ENCODE peak calls at places on chromosomes 12 and 14, in nine cellular contexts. Z is cardiac fibroblast; R is NCI-H774; Y is SK-MEL-5; N is ureter; V is Daoy; B is upper lobe of right lung; I is activated CD8-positive, alpha-beta memory T cell treated with anti-CD3 and anti-CD28 coated beads for 1 hour; F is activated naive CD8-positive, alpha-beta T cell treated with anti-CD3 and anti-CD28 coated beads, Interleukin-2, amount 10 ng/mL, durations not matched to agents 7 days and 5 days. A is an unnamed sample.

GRCh38 chr14:56862843-56863242 is 52.6 kb upstream of the OTX2 start:
- DNase-seq in Z (no peak), R (no peak), Y (no peak), N (no peak), V (no peak), B (no peak), I (no peak), F (no peak), A (no peak)

GRCh38 chr12:6201199-6201608 is 1.0 kb downstream of the CD9 start:
- DNase-seq in Z (no peak), R (no peak), Y (peak), N (peak), V (no peak), B (peak), I (no peak), F (no peak), A (peak)

GRCh38 chr12:115223322-115223721 is 539.3 kb upstream of the TBX3 start:
- DNase-seq in Z (peak), R (no peak), Y (no peak), N (peak), V (peak), B (no peak), I (no peak), F (no peak), A (no peak)

GRCh38 chr12:94545937-94546771 is 86.5 kb upstream of the CEP83 start:
- DNase-seq in Z (peak), R (peak), Y (peak), N (no peak), V (peak), B (no peak), I (no peak), F (no peak), A (peak)

GRCh38 chr12:45186762-45187161 is 29.1 kb upstream of the ANO6 start:
- DNase-seq in Z (no peak), R (no peak), Y (no peak), N (no peak), V (no peak), B (no peak), I (no peak), F (no peak), A (no peak)

GRCh38 chr12:54229624-54230212 is 40.9 kb upstream of the SMUG1 start:
- DNase-seq in Z (peak), R (no peak), Y (no peak), N (peak), V (peak), B (no peak), I (no peak), F (no peak), A (no peak)

GRCh38 chr12:98893126-98893525 is 248.0 kb downstream of the APAF1 start:
- DNase-seq in Z (no peak), R (no peak), Y (peak), N (no peak), V (peak), B (no peak), I (no peak), F (no peak), A (no peak)

GRCh38 chr14:99571303-99571986 is 32.6 kb downstream of the CCDC85C start:
- DNase-seq in Z (no peak), R (peak), Y (no peak), N (no peak), V (peak), B (no peak), I (no peak), F (no peak), A (peak)

GRCh38 chr14:78448483-78449094 is 278.4 kb downstream of the NRXN3 start:
- DNase-seq in Z (peak), R (peak), Y (peak), N (peak), V (peak), B (no peak), I (no peak), F (peak), A (peak)

GRCh38 chr12:102811125-102811737 is 105.8 kb downstream of the PAH start:
- DNase-seq in Z (peak), R (peak), Y (peak), N (no peak), V (peak), B (no peak), I (no peak), F (no peak), A (no peak)

GRCh38 chr14:105974902-105975301 is 448.5 kb downstream of the TMEM121 start:
- DNase-seq in Z (no peak), R (no peak), Y (peak), N (no peak), V (peak), B (no peak), I (peak), F (peak), A (no peak)

GRCh38 chr12:5260591-5261086 is 171.3 kb upstream of the NTF3 start:
- DNase-seq in Z (no peak), R (no peak), Y (no peak), N (no peak), V (no peak), B (no peak), I (no peak), F (no peak), A (no peak)

GRCh38 chr12:124150176-124150575 is 144.7 kb upstream of the RFLNA start:
- DNase-seq in Z (no peak), R (no peak), Y (no peak), N (no peak), V (no peak), B (no peak), I (no peak), F (no peak), A (no peak)

GRCh38 chr12:25583545-25583944 is 30.5 kb upstream of the LMNTD1 start:
- DNase-seq in Z (peak), R (no peak), Y (peak), N (no peak), V (peak), B (no peak), I (no peak), F (no peak), A (no peak)

A was measured in prostate gland.